ENCODE peak calls at places on chromosomes 12 and 14, in ten cellular contexts. One of them, this sample, is unnamed.

GRCh38 chr14:61505815-61506809 is 184.7 kb downstream of the PRKCH start:
- DNase-seq in CD8-positive, alpha-beta memory T cell: no peak
- DNase-seq in IMR-90: peak; percentile 71
- DNase-seq in psoas muscle: no peak
- DNase-seq in A549: no peak
- DNase-seq in substantia nigra: no peak
- DNase-seq in adrenal gland: no peak
- DNase-seq in lower lobe of right lung: no peak
- DNase-seq in mesenchymal stem cell: peak; percentile 92
- DNase-seq in keratinocyte: no peak
- DNase-seq in this sample: no peak

GRCh38 chr12:26841085-26841484 is 8.1 kb upstream of the ITPR2 start:
- DNase-seq in psoas muscle: no peak
- DNase-seq in substantia nigra: no peak
- DNase-seq in IMR-90: no peak
- DNase-seq in lower lobe of right lung: no peak
- DNase-seq in A549: no peak
- DNase-seq in mesenchymal stem cell: no peak
- DNase-seq in CD8-positive, alpha-beta memory T cell: no peak
- DNase-seq in keratinocyte: no peak
- DNase-seq in adrenal gland: no peak
- DNase-seq in this sample: no peak

GRCh38 chr12:92614502-92614901 is 88.3 kb upstream of the PLEKHG7 start:
- DNase-seq in CD8-positive, alpha-beta memory T cell: no peak
- DNase-seq in psoas muscle: no peak
- DNase-seq in IMR-90: no peak
- DNase-seq in mesenchymal stem cell: no peak
- DNase-seq in A549: no peak
- DNase-seq in adrenal gland: no peak
- DNase-seq in substantia nigra: no peak
- DNase-seq in keratinocyte: no peak
- DNase-seq in lower lobe of right lung: no peak
- DNase-seq in this sample: no peak

GRCh38 chr14:77037886-77038511 is 9.5 kb upstream of the IRF2BPL start:
- DNase-seq in IMR-90: no peak
- DNase-seq in mesenchymal stem cell: peak; percentile 74
- DNase-seq in substantia nigra: no peak
- DNase-seq in CD8-positive, alpha-beta memory T cell: peak; percentile 27
- DNase-seq in keratinocyte: no peak
- DNase-seq in psoas muscle: no peak
- DNase-seq in A549: no peak
- DNase-seq in lower lobe of right lung: peak; percentile 68
- DNase-seq in adrenal gland: peak; percentile 48
- DNase-seq in this sample: peak; percentile 55

GRCh38 chr12:105104762-105105161 is 2.8 kb upstream of the WASHC4 start:
- DNase-seq in IMR-90: no peak
- DNase-seq in keratinocyte: no peak
- DNase-seq in mesenchymal stem cell: no peak
- DNase-seq in psoas muscle: no peak
- DNase-seq in CD8-positive, alpha-beta memory T cell: no peak
- DNase-seq in substantia nigra: no peak
- DNase-seq in adrenal gland: no peak
- DNase-seq in lower lobe of right lung: no peak
- DNase-seq in A549: no peak
- DNase-seq in this sample: no peak

GRCh38 chr12:41537522-41537921 is 349.4 kb downstream of the PDZRN4 start:
- DNase-seq in mesenchymal stem cell: no peak
- DNase-seq in keratinocyte: no peak
- DNase-seq in CD8-positive, alpha-beta memory T cell: no peak
- DNase-seq in lower lobe of right lung: no peak
- DNase-seq in A549: no peak
- DNase-seq in IMR-90: no peak
- DNase-seq in substantia nigra: no peak
- DNase-seq in psoas muscle: no peak
- DNase-seq in adrenal gland: no peak
- DNase-seq in this sample: no peak

GRCh38 chr12:6201199-6201608 is 1.0 kb downstream of the CD9 start:
- DNase-seq in keratinocyte: no peak
- DNase-seq in A549: peak; percentile 68
- DNase-seq in CD8-positive, alpha-beta memory T cell: no peak
- DNase-seq in psoas muscle: peak; percentile 62
- DNase-seq in substantia nigra: no peak
- DNase-seq in mesenchymal stem cell: no peak
- DNase-seq in adrenal gland: peak; percentile 55
- DNase-seq in lower lobe of right lung: peak; percentile 68
- DNase-seq in IMR-90: no peak
- DNase-seq in this sample: no peak

GRCh38 chr12:122895757-122896636 is at the start of gene VPS37B:
- DNase-seq in CD8-positive, alpha-beta memory T cell: peak; percentile 85
- DNase-seq in adrenal gland: peak; percentile 89
- DNase-seq in IMR-90: peak; percentile 90
- DNase-seq in A549: peak; percentile 87
- DNase-seq in lower lobe of right lung: peak; percentile 89
- DNase-seq in mesenchymal stem cell: peak; percentile 89
- DNase-seq in substantia nigra: no peak
- DNase-seq in keratinocyte: no peak
- DNase-seq in psoas muscle: peak; percentile 90
- DNase-seq in this sample: peak; percentile 89

GRCh38 chr14:87067597-87067996 is 925.4 kb downstream of the GALC start:
- DNase-seq in psoas muscle: no peak
- DNase-seq in CD8-positive, alpha-beta memory T cell: no peak
- DNase-seq in mesenchymal stem cell: no peak
- DNase-seq in IMR-90: no peak
- DNase-seq in keratinocyte: no peak
- DNase-seq in adrenal gland: no peak
- DNase-seq in lower lobe of right lung: no peak
- DNase-seq in A549: no peak
- DNase-seq in substantia nigra: no peak
- DNase-seq in this sample: no peak

GRCh38 chr14:46818147-46818546 is 166.6 kb upstream of the RPL10L start:
- DNase-seq in IMR-90: no peak
- DNase-seq in A549: no peak
- DNase-seq in substantia nigra: no peak
- DNase-seq in adrenal gland: no peak
- DNase-seq in CD8-positive, alpha-beta memory T cell: no peak
- DNase-seq in lower lobe of right lung: no peak
- DNase-seq in keratinocyte: no peak
- DNase-seq in psoas muscle: no peak
- DNase-seq in mesenchymal stem cell: no peak
- DNase-seq in this sample: no peak

GRCh38 chr12:26287666-26288408 is 92.5 kb downstream of the SSPN start:
- DNase-seq in lower lobe of right lung: no peak
- DNase-seq in keratinocyte: peak; percentile 82
- DNase-seq in substantia nigra: no peak
- DNase-seq in mesenchymal stem cell: no peak
- DNase-seq in psoas muscle: peak; percentile 49
- DNase-seq in A549: no peak
- DNase-seq in CD8-positive, alpha-beta memory T cell: no peak
- DNase-seq in adrenal gland: no peak
- DNase-seq in IMR-90: no peak
- DNase-seq in this sample: no peak

GRCh38 chr14:103103461-103104388 is 9.2 kb downstream of the EXOC3L4 start:
- DNase-seq in keratinocyte: no peak
- DNase-seq in CD8-positive, alpha-beta memory T cell: no peak
- DNase-seq in psoas muscle: peak; percentile 77
- DNase-seq in substantia nigra: no peak
- DNase-seq in A549: peak; percentile 88
- DNase-seq in lower lobe of right lung: peak; percentile 77
- DNase-seq in mesenchymal stem cell: peak; percentile 45
- DNase-seq in adrenal gland: no peak
- DNase-seq in IMR-90: peak; percentile 35
- DNase-seq in this sample: no peak

GRCh38 chr14:102984336-102985102 is 62.1 kb downstream of the AMN start:
- DNase-seq in lower lobe of right lung: no peak
- DNase-seq in A549: no peak
- DNase-seq in keratinocyte: no peak
- DNase-seq in adrenal gland: no peak
- DNase-seq in mesenchymal stem cell: no peak
- DNase-seq in CD8-positive, alpha-beta memory T cell: no peak
- DNase-seq in substantia nigra: no peak
- DNase-seq in IMR-90: no peak
- DNase-seq in psoas muscle: no peak
- DNase-seq in this sample: no peak

GRCh38 chr12:8108808-8109398 is 14.5 kb upstream of the CLEC4A start:
- DNase-seq in CD8-positive, alpha-beta memory T cell: peak; percentile 64
- DNase-seq in lower lobe of right lung: peak; percentile 77
- DNase-seq in mesenchymal stem cell: peak; percentile 78
- DNase-seq in keratinocyte: peak; percentile 11
- DNase-seq in psoas muscle: peak; percentile 73
- DNase-seq in IMR-90: peak; percentile 79
- DNase-seq in substantia nigra: peak; percentile 26
- DNase-seq in adrenal gland: peak; percentile 75
- DNase-seq in A549: peak; percentile 42
- DNase-seq in this sample: peak; percentile 43

GRCh38 chr12:52280319-52280795 is 5.9 kb downstream of the KRT86 start:
- DNase-seq in adrenal gland: no peak
- DNase-seq in IMR-90: peak; percentile 94
- DNase-seq in A549: peak; percentile 94
- DNase-seq in mesenchymal stem cell: peak; percentile 84
- DNase-seq in CD8-positive, alpha-beta memory T cell: no peak
- DNase-seq in psoas muscle: peak; percentile 64
- DNase-seq in lower lobe of right lung: peak; percentile 89
- DNase-seq in substantia nigra: no peak
- DNase-seq in keratinocyte: peak; percentile 93
- DNase-seq in this sample: no peak

GRCh38 chr14:90503582-90503981 is 106.8 kb downstream of the CALM1 start:
- DNase-seq in CD8-positive, alpha-beta memory T cell: no peak
- DNase-seq in substantia nigra: no peak
- DNase-seq in IMR-90: no peak
- DNase-seq in A549: no peak
- DNase-seq in keratinocyte: no peak
- DNase-seq in mesenchymal stem cell: no peak
- DNase-seq in lower lobe of right lung: no peak
- DNase-seq in psoas muscle: peak; percentile 27
- DNase-seq in adrenal gland: peak; percentile 43
- DNase-seq in this sample: no peak

GRCh38 chr12:122203301-122203967 is at the start of gene B3GNT4:
- DNase-seq in substantia nigra: no peak
- DNase-seq in A549: peak; percentile 79
- DNase-seq in lower lobe of right lung: peak; percentile 77
- DNase-seq in keratinocyte: no peak
- DNase-seq in IMR-90: peak; percentile 26
- DNase-seq in psoas muscle: peak; percentile 71
- DNase-seq in adrenal gland: peak; percentile 41
- DNase-seq in CD8-positive, alpha-beta memory T cell: peak; percentile 56
- DNase-seq in mesenchymal stem cell: peak; percentile 57
- DNase-seq in this sample: peak; percentile 50

GRCh38 chr12:102376781-102377180 is 103.6 kb downstream of the IGF1 start:
- DNase-seq in keratinocyte: no peak
- DNase-seq in mesenchymal stem cell: no peak
- DNase-seq in adrenal gland: no peak
- DNase-seq in lower lobe of right lung: no peak
- DNase-seq in psoas muscle: no peak
- DNase-seq in CD8-positive, alpha-beta memory T cell: no peak
- DNase-seq in IMR-90: no peak
- DNase-seq in substantia nigra: no peak
- DNase-seq in A549: no peak
- DNase-seq in this sample: no peak
- H3K27ac ChIP-seq in keratinocyte: no peak overlapping the region
- H3K27ac ChIP-seq in mesenchymal stem cell: no peak overlapping the region
- H3K27ac ChIP-seq in adrenal gland: no peak overlapping the region
- H3K27ac ChIP-seq in lower lobe of right lung: no peak overlapping the region
- H3K27ac ChIP-seq in psoas muscle: peak overlapping the region; percentile 67
- H3K27ac ChIP-seq in CD8-positive, alpha-beta memory T cell: no peak overlapping the region
- H3K27ac ChIP-seq in IMR-90: no peak overlapping the region
- H3K27ac ChIP-seq in substantia nigra: no peak overlapping the region
- H3K27ac ChIP-seq in A549: no peak overlapping the region
- H3K27ac ChIP-seq in this sample: no peak overlapping the region

GRCh38 chr12:3077572-3078081 is 448 bp downstream of the TSPAN9 start:
- DNase-seq in psoas muscle: peak; percentile 70
- DNase-seq in A549: no peak
- DNase-seq in adrenal gland: peak; percentile 35
- DNase-seq in IMR-90: peak; percentile 45
- DNase-seq in CD8-positive, alpha-beta memory T cell: no peak
- DNase-seq in lower lobe of right lung: no peak
- DNase-seq in mesenchymal stem cell: peak; percentile 50
- DNase-seq in keratinocyte: no peak
- DNase-seq in substantia nigra: no peak
- DNase-seq in this sample: peak; percentile 2
- H3K27ac ChIP-seq in psoas muscle: peak overlapping the region; percentile 91
- H3K27ac ChIP-seq in A549: peak overlapping the region; percentile 83
- H3K27ac ChIP-seq in adrenal gland: peak overlapping the region; percentile 93
- H3K27ac ChIP-seq in IMR-90: peak overlapping the region; percentile 64
- H3K27ac ChIP-seq in CD8-positive, alpha-beta memory T cell: no peak overlapping the region
- H3K27ac ChIP-seq in lower lobe of right lung: peak overlapping the region; percentile 82
- H3K27ac ChIP-seq in mesenchymal stem cell: no peak overlapping the region
- H3K27ac ChIP-seq in keratinocyte: peak overlapping the region; percentile 37
- H3K27ac ChIP-seq in substantia nigra: no peak overlapping the region
- H3K27ac ChIP-seq in this sample: no peak overlapping the region

DNA sequence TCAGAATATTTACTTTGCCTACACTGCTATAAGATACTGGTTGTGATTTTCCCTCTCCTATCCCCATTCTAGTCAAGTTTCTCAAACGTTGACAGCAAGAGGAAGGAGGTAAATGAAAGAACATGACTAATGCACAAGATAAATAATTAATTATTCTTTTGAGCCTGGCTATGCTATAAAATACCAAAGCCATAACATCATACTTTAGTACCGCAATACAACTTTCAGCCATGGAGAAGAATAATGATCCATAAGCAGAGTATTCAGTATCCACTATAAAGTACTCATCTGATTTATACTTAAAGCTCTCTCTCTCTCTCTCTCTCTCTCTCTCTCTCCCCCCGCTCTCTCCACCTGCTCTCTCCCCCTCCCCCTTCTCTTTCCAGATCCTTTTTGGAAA is 41.3 kb downstream of the TDG start:
- DNase-seq in psoas muscle: no peak
- DNase-seq in lower lobe of right lung: no peak
- DNase-seq in mesenchymal stem cell: peak; percentile 53
- DNase-seq in substantia nigra: no peak
- DNase-seq in A549: peak; percentile 44
- DNase-seq in adrenal gland: no peak
- DNase-seq in IMR-90: peak; percentile 85
- DNase-seq in keratinocyte: peak; percentile 13
- DNase-seq in CD8-positive, alpha-beta memory T cell: no peak
- DNase-seq in this sample: no peak
- H3K27ac ChIP-seq in psoas muscle: no peak overlapping the region
- H3K27ac ChIP-seq in lower lobe of right lung: no peak overlapping the region
- H3K27ac ChIP-seq in mesenchymal stem cell: peak overlapping the region; percentile 69
- H3K27ac ChIP-seq in substantia nigra: no peak overlapping the region
- H3K27ac ChIP-seq in A549: no peak overlapping the region
- H3K27ac ChIP-seq in adrenal gland: no peak overlapping the region
- H3K27ac ChIP-seq in IMR-90: peak overlapping the region; percentile 55
- H3K27ac ChIP-seq in keratinocyte: no peak overlapping the region
- H3K27ac ChIP-seq in CD8-positive, alpha-beta memory T cell: no peak overlapping the region
- H3K27ac ChIP-seq in this sample: no peak overlapping the region

DNA sequence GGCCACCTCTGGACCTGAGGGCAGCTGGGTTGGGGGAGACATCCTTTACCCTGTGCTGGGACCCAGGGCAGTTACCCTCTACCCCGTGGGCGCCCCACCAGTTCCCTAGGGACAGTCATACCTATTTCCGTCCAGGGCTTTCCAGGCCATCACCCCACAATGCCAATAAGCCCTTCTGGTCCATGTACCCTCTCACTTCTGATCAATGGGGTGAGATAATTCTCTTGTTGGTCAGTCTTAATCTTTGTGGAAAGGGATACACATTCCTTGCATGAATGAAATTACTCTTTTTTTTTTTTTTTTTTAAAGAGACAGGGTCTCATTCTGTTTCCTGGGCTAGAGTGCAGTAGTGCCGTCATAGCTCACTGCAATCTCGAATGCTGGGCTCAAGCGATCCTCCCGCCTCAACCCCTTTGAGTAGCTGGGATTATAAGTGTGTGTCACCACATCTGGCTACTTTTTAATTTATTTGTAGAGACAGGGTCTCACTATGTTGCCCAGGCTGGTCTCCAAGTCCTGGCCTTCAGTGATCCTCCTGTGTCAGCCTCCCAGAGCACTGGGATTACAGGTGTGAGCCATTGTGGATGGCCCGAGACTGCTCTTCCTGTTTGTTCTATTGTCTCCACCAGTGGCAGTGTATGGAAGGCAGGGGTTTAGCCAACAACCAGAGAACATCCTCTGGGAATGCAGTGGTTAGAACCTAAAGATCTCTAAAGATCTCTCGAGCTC is 46.3 kb upstream of the STON2 start:
- DNase-seq in lower lobe of right lung: no peak
- DNase-seq in mesenchymal stem cell: no peak
- DNase-seq in adrenal gland: no peak
- DNase-seq in psoas muscle: no peak
- DNase-seq in A549: no peak
- DNase-seq in keratinocyte: no peak
- DNase-seq in CD8-positive, alpha-beta memory T cell: no peak
- DNase-seq in IMR-90: no peak
- DNase-seq in substantia nigra: no peak
- DNase-seq in this sample: no peak
- H3K27ac ChIP-seq in lower lobe of right lung: peak overlapping the region; percentile 27
- H3K27ac ChIP-seq in mesenchymal stem cell: no peak overlapping the region
- H3K27ac ChIP-seq in adrenal gland: no peak overlapping the region
- H3K27ac ChIP-seq in psoas muscle: peak overlapping the region; percentile 82
- H3K27ac ChIP-seq in A549: no peak overlapping the region
- H3K27ac ChIP-seq in keratinocyte: no peak overlapping the region
- H3K27ac ChIP-seq in CD8-positive, alpha-beta memory T cell: no peak overlapping the region
- H3K27ac ChIP-seq in IMR-90: no peak overlapping the region
- H3K27ac ChIP-seq in substantia nigra: no peak overlapping the region
- H3K27ac ChIP-seq in this sample: no peak overlapping the region

This sample was measured in effector memory CD4-positive, alpha-beta T cell.